ENCODE peak calls at places on chromosomes 1 and 21, in ten cellular contexts. One of them, this sample, is unnamed.

GRCh38 chr1:40868051-40868723 is 6.0 kb upstream of the CITED4 start:
- DNase-seq in amygdala: no peak
- DNase-seq in astrocyte of the hippocampus: peak
- DNase-seq in Right ventricle myocardium superior: no peak
- DNase-seq in myocyte: no peak
- DNase-seq in neural crest cell: no peak
- DNase-seq in skeletal muscle cell: peak
- DNase-seq in fibroblast of lung: peak
- DNase-seq in hypothalamus: no peak
- DNase-seq in foreskin fibroblast: peak
- DNase-seq in this sample: peak

GRCh38 chr1:211378844-211379243 is 52.2 kb downstream of the TRAF5 start:
- DNase-seq in amygdala: no peak
- DNase-seq in astrocyte of the hippocampus: peak
- DNase-seq in Right ventricle myocardium superior: no peak
- DNase-seq in myocyte: peak
- DNase-seq in neural crest cell: no peak
- DNase-seq in skeletal muscle cell: peak
- DNase-seq in fibroblast of lung: peak
- DNase-seq in hypothalamus: no peak
- DNase-seq in foreskin fibroblast: peak
- DNase-seq in this sample: peak

GRCh38 chr21:45326169-45326833 is 38.6 kb upstream of the POFUT2 start:
- DNase-seq in amygdala: peak
- DNase-seq in astrocyte of the hippocampus: no peak
- DNase-seq in Right ventricle myocardium superior: peak
- DNase-seq in myocyte: peak
- DNase-seq in neural crest cell: peak
- DNase-seq in skeletal muscle cell: no peak
- DNase-seq in fibroblast of lung: peak
- DNase-seq in hypothalamus: no peak
- DNase-seq in foreskin fibroblast: peak
- DNase-seq in this sample: no peak

GRCh38 chr1:60898987-60899386 is 183.4 kb upstream of the NFIA start:
- DNase-seq in amygdala: no peak
- DNase-seq in astrocyte of the hippocampus: no peak
- DNase-seq in Right ventricle myocardium superior: no peak
- DNase-seq in myocyte: no peak
- DNase-seq in neural crest cell: no peak
- DNase-seq in skeletal muscle cell: no peak
- DNase-seq in fibroblast of lung: no peak
- DNase-seq in hypothalamus: no peak
- DNase-seq in foreskin fibroblast: no peak
- DNase-seq in this sample: no peak

GRCh38 chr1:160293020-160293968 is 8.4 kb upstream of the PEX19 start:
- DNase-seq in amygdala: no peak
- DNase-seq in astrocyte of the hippocampus: no peak
- DNase-seq in Right ventricle myocardium superior: no peak
- DNase-seq in myocyte: no peak
- DNase-seq in neural crest cell: no peak
- DNase-seq in skeletal muscle cell: no peak
- DNase-seq in fibroblast of lung: no peak
- DNase-seq in hypothalamus: no peak
- DNase-seq in foreskin fibroblast: peak
- DNase-seq in this sample: no peak

GRCh38 chr1:941588-942383 is 17.3 kb downstream of the NOC2L start:
- DNase-seq in amygdala: no peak
- DNase-seq in astrocyte of the hippocampus: peak
- DNase-seq in Right ventricle myocardium superior: peak
- DNase-seq in myocyte: peak
- DNase-seq in neural crest cell: no peak
- DNase-seq in skeletal muscle cell: peak
- DNase-seq in fibroblast of lung: peak
- DNase-seq in hypothalamus: no peak
- DNase-seq in foreskin fibroblast: peak
- DNase-seq in this sample: peak

GRCh38 chr1:24619376-24619775 is 23.7 kb upstream of the SRRM1 start:
- DNase-seq in amygdala: peak
- DNase-seq in astrocyte of the hippocampus: peak
- DNase-seq in Right ventricle myocardium superior: no peak
- DNase-seq in myocyte: no peak
- DNase-seq in neural crest cell: no peak
- DNase-seq in skeletal muscle cell: no peak
- DNase-seq in fibroblast of lung: no peak
- DNase-seq in hypothalamus: no peak
- DNase-seq in foreskin fibroblast: no peak
- DNase-seq in this sample: no peak

GRCh38 chr1:2807678-2808385 is 6.3 kb upstream of the TTC34 start:
- DNase-seq in amygdala: no peak
- DNase-seq in astrocyte of the hippocampus: no peak
- DNase-seq in Right ventricle myocardium superior: no peak
- DNase-seq in myocyte: no peak
- DNase-seq in neural crest cell: no peak
- DNase-seq in skeletal muscle cell: no peak
- DNase-seq in fibroblast of lung: no peak
- DNase-seq in hypothalamus: no peak
- DNase-seq in foreskin fibroblast: no peak
- DNase-seq in this sample: no peak

GRCh38 chr1:91900538-91900937 is 14.6 kb upstream of the TGFBR3 start:
- DNase-seq in amygdala: no peak
- DNase-seq in astrocyte of the hippocampus: peak
- DNase-seq in Right ventricle myocardium superior: no peak
- DNase-seq in myocyte: peak
- DNase-seq in neural crest cell: no peak
- DNase-seq in skeletal muscle cell: peak
- DNase-seq in fibroblast of lung: peak
- DNase-seq in hypothalamus: no peak
- DNase-seq in foreskin fibroblast: peak
- DNase-seq in this sample: peak

GRCh38 chr1:76933847-76934657 is 66.8 kb downstream of the ST6GALNAC5 start:
- DNase-seq in amygdala: no peak
- DNase-seq in astrocyte of the hippocampus: no peak
- DNase-seq in Right ventricle myocardium superior: no peak
- DNase-seq in myocyte: no peak
- DNase-seq in neural crest cell: no peak
- DNase-seq in skeletal muscle cell: no peak
- DNase-seq in fibroblast of lung: no peak
- DNase-seq in hypothalamus: no peak
- DNase-seq in foreskin fibroblast: no peak
- DNase-seq in this sample: no peak

GRCh38 chr1:46285730-46286477 is 17.5 kb downstream of the LRRC41 start:
- DNase-seq in amygdala: no peak
- DNase-seq in astrocyte of the hippocampus: no peak
- DNase-seq in Right ventricle myocardium superior: no peak
- DNase-seq in myocyte: peak
- DNase-seq in neural crest cell: no peak
- DNase-seq in skeletal muscle cell: peak
- DNase-seq in fibroblast of lung: no peak
- DNase-seq in hypothalamus: no peak
- DNase-seq in foreskin fibroblast: no peak
- DNase-seq in this sample: no peak

GRCh38 chr1:247209306-247209900 is 37.6 kb upstream of the ZNF124 start:
- DNase-seq in amygdala: no peak
- DNase-seq in astrocyte of the hippocampus: no peak
- DNase-seq in Right ventricle myocardium superior: no peak
- DNase-seq in myocyte: peak
- DNase-seq in neural crest cell: no peak
- DNase-seq in skeletal muscle cell: no peak
- DNase-seq in fibroblast of lung: no peak
- DNase-seq in hypothalamus: no peak
- DNase-seq in foreskin fibroblast: peak
- DNase-seq in this sample: peak

GRCh38 chr1:9350011-9350907 is 57.6 kb downstream of the SPSB1 start:
- DNase-seq in amygdala: no peak
- DNase-seq in astrocyte of the hippocampus: peak
- DNase-seq in Right ventricle myocardium superior: peak
- DNase-seq in myocyte: peak
- DNase-seq in neural crest cell: no peak
- DNase-seq in skeletal muscle cell: peak
- DNase-seq in fibroblast of lung: peak
- DNase-seq in hypothalamus: no peak
- DNase-seq in foreskin fibroblast: peak
- DNase-seq in this sample: no peak

GRCh38 chr1:38835230-38835827 is 24.2 kb downstream of the RRAGC start:
- DNase-seq in amygdala: no peak
- DNase-seq in astrocyte of the hippocampus: peak
- DNase-seq in Right ventricle myocardium superior: no peak
- DNase-seq in myocyte: peak
- DNase-seq in neural crest cell: peak
- DNase-seq in skeletal muscle cell: peak
- DNase-seq in fibroblast of lung: peak
- DNase-seq in hypothalamus: no peak
- DNase-seq in foreskin fibroblast: peak
- DNase-seq in this sample: peak

GRCh38 chr1:204322329-204322868 is 37.3 kb downstream of the PLEKHA6 start:
- DNase-seq in amygdala: no peak
- DNase-seq in astrocyte of the hippocampus: no peak
- DNase-seq in Right ventricle myocardium superior: no peak
- DNase-seq in myocyte: no peak
- DNase-seq in neural crest cell: no peak
- DNase-seq in skeletal muscle cell: no peak
- DNase-seq in fibroblast of lung: no peak
- DNase-seq in hypothalamus: no peak
- DNase-seq in foreskin fibroblast: no peak
- DNase-seq in this sample: no peak

GRCh38 chr1:29668761-29669487 is 432.6 kb downstream of the PTPRU start:
- DNase-seq in amygdala: no peak
- DNase-seq in astrocyte of the hippocampus: no peak
- DNase-seq in Right ventricle myocardium superior: no peak
- DNase-seq in myocyte: no peak
- DNase-seq in neural crest cell: no peak
- DNase-seq in skeletal muscle cell: no peak
- DNase-seq in fibroblast of lung: no peak
- DNase-seq in hypothalamus: no peak
- DNase-seq in foreskin fibroblast: no peak
- DNase-seq in this sample: no peak

GRCh38 chr1:113830039-113830438 is 17.8 kb upstream of the RSBN1 start:
- DNase-seq in amygdala: no peak
- DNase-seq in astrocyte of the hippocampus: no peak
- DNase-seq in Right ventricle myocardium superior: no peak
- DNase-seq in myocyte: no peak
- DNase-seq in neural crest cell: no peak
- DNase-seq in skeletal muscle cell: peak
- DNase-seq in fibroblast of lung: no peak
- DNase-seq in hypothalamus: no peak
- DNase-seq in foreskin fibroblast: peak
- DNase-seq in this sample: no peak

GRCh38 chr1:233261206-233261605 is 34.3 kb downstream of the PCNX2 start:
- DNase-seq in amygdala: no peak
- DNase-seq in astrocyte of the hippocampus: no peak
- DNase-seq in Right ventricle myocardium superior: no peak
- DNase-seq in myocyte: no peak
- DNase-seq in neural crest cell: no peak
- DNase-seq in skeletal muscle cell: no peak
- DNase-seq in fibroblast of lung: no peak
- DNase-seq in hypothalamus: no peak
- DNase-seq in foreskin fibroblast: no peak
- DNase-seq in this sample: peak

GRCh38 chr1:168842306-168842705 is 113.3 kb upstream of the DPT start:
- DNase-seq in amygdala: no peak
- DNase-seq in astrocyte of the hippocampus: no peak
- DNase-seq in Right ventricle myocardium superior: no peak
- DNase-seq in myocyte: no peak
- DNase-seq in neural crest cell: no peak
- DNase-seq in skeletal muscle cell: no peak
- DNase-seq in fibroblast of lung: no peak
- DNase-seq in hypothalamus: no peak
- DNase-seq in foreskin fibroblast: no peak
- DNase-seq in this sample: no peak

GRCh38 chr1:205319081-205320018 is 2.2 kb downstream of the NUAK2 start:
- DNase-seq in amygdala: no peak
- DNase-seq in astrocyte of the hippocampus: peak
- DNase-seq in Right ventricle myocardium superior: peak
- DNase-seq in myocyte: no peak
- DNase-seq in neural crest cell: no peak
- DNase-seq in skeletal muscle cell: peak
- DNase-seq in fibroblast of lung: peak
- DNase-seq in hypothalamus: no peak
- DNase-seq in foreskin fibroblast: peak
- DNase-seq in this sample: peak

GRCh38 chr1:225699336-225699735 is 46.4 kb upstream of the ENAH start:
- DNase-seq in amygdala: no peak
- DNase-seq in astrocyte of the hippocampus: peak
- DNase-seq in Right ventricle myocardium superior: no peak
- DNase-seq in myocyte: peak
- DNase-seq in neural crest cell: no peak
- DNase-seq in skeletal muscle cell: no peak
- DNase-seq in fibroblast of lung: no peak
- DNase-seq in hypothalamus: no peak
- DNase-seq in foreskin fibroblast: no peak
- DNase-seq in this sample: no peak

GRCh38 chr1:2233997-2234761 is 6.1 kb downstream of the SKI start:
- DNase-seq in amygdala: peak
- DNase-seq in astrocyte of the hippocampus: peak
- DNase-seq in Right ventricle myocardium superior: peak
- DNase-seq in myocyte: peak
- DNase-seq in neural crest cell: no peak
- DNase-seq in skeletal muscle cell: peak
- DNase-seq in fibroblast of lung: peak
- DNase-seq in hypothalamus: peak
- DNase-seq in foreskin fibroblast: peak
- DNase-seq in this sample: no peak

GRCh38 chr1:199472025-199472424 is 555.5 kb upstream of the NR5A2 start:
- DNase-seq in amygdala: no peak
- DNase-seq in astrocyte of the hippocampus: no peak
- DNase-seq in Right ventricle myocardium superior: no peak
- DNase-seq in myocyte: no peak
- DNase-seq in neural crest cell: no peak
- DNase-seq in skeletal muscle cell: peak
- DNase-seq in fibroblast of lung: peak
- DNase-seq in hypothalamus: no peak
- DNase-seq in foreskin fibroblast: peak
- DNase-seq in this sample: no peak

GRCh38 chr1:154344977-154345837 is 19.9 kb downstream of the ATP8B2 start:
- DNase-seq in amygdala: no peak
- DNase-seq in astrocyte of the hippocampus: peak
- DNase-seq in Right ventricle myocardium superior: peak
- DNase-seq in myocyte: peak
- DNase-seq in neural crest cell: peak
- DNase-seq in skeletal muscle cell: no peak
- DNase-seq in fibroblast of lung: peak
- DNase-seq in hypothalamus: no peak
- DNase-seq in foreskin fibroblast: peak
- DNase-seq in this sample: no peak

GRCh38 chr1:40914927-40915569 is 52.9 kb upstream of the CITED4 start:
- DNase-seq in amygdala: no peak
- DNase-seq in astrocyte of the hippocampus: no peak
- DNase-seq in Right ventricle myocardium superior: no peak
- DNase-seq in myocyte: no peak
- DNase-seq in neural crest cell: no peak
- DNase-seq in skeletal muscle cell: no peak
- DNase-seq in fibroblast of lung: no peak
- DNase-seq in hypothalamus: no peak
- DNase-seq in foreskin fibroblast: no peak
- DNase-seq in this sample: no peak

GRCh38 chr1:184626076-184627011 is 128.3 kb downstream of the EDEM3 start:
- DNase-seq in amygdala: no peak
- DNase-seq in astrocyte of the hippocampus: no peak
- DNase-seq in Right ventricle myocardium superior: no peak
- DNase-seq in myocyte: no peak
- DNase-seq in neural crest cell: no peak
- DNase-seq in skeletal muscle cell: no peak
- DNase-seq in fibroblast of lung: no peak
- DNase-seq in hypothalamus: no peak
- DNase-seq in foreskin fibroblast: no peak
- DNase-seq in this sample: no peak

GRCh38 chr1:53367503-53368313 is 39.8 kb upstream of the LRP8 start:
- DNase-seq in amygdala: no peak
- DNase-seq in astrocyte of the hippocampus: no peak
- DNase-seq in Right ventricle myocardium superior: no peak
- DNase-seq in myocyte: no peak
- DNase-seq in neural crest cell: no peak
- DNase-seq in skeletal muscle cell: no peak
- DNase-seq in fibroblast of lung: no peak
- DNase-seq in hypothalamus: no peak
- DNase-seq in foreskin fibroblast: no peak
- DNase-seq in this sample: no peak